ENCODE peak calls at places on chromosomes 13 and 19, in five cellular contexts. V, Q, X, D and L are unnamed samples.

GRCh38 chr13:63425131-63425530 is 2009.5 kb upstream of the PCDH20 start:
- DNase-seq in V (no peak), Q (no peak), X (peak), D (no peak), L (no peak)

GRCh38 chr19:17340871-17341357 is 3.6 kb downstream of the GTPBP3 start:
- DNase-seq in V (no peak), Q (no peak), X (no peak), D (no peak), L (no peak)

GRCh38 chr13:31885994-31886393 is 145.6 kb upstream of the FRY start:
- DNase-seq in V (no peak), Q (no peak), X (peak), D (no peak), L (no peak)

GRCh38 chr19:8578642-8579265 is 1.5 kb upstream of the MYO1F start:
- DNase-seq in V (peak), Q (no peak), X (peak), D (peak), L (no peak)

GRCh38 chr13:72255908-72256307 is 388.9 kb upstream of the DACH1 start:
- DNase-seq in V (peak), Q (no peak), X (peak), D (no peak), L (no peak)

GRCh38 chr19:14333101-14333871 is 48.0 kb upstream of the ADGRE5 start:
- DNase-seq in V (peak), Q (no peak), X (no peak), D (no peak), L (no peak)

GRCh38 chr19:34191355-34191962 is 19.2 kb downstream of the LSM14A start:
- DNase-seq in V (no peak), Q (no peak), X (no peak), D (no peak), L (no peak)

GRCh38 chr19:34324320-34324719 is 40.7 kb upstream of the GPI start:
- DNase-seq in V (no peak), Q (no peak), X (no peak), D (no peak), L (no peak)

GRCh38 chr19:46717716-46718143 is 816 bp upstream of the PRKD2 start:
- DNase-seq in V (no peak), Q (no peak), X (no peak), D (no peak), L (no peak)

GRCh38 chr19:46720516-46721239 is 3.8 kb upstream of the PRKD2 start:
- DNase-seq in V (no peak), Q (no peak), X (no peak), D (no peak), L (no peak)

GRCh38 chr19:46719629-46720515 is 3.0 kb upstream of the PRKD2 start:
- DNase-seq in V (no peak), Q (no peak), X (no peak), D (no peak), L (no peak)

GRCh38 chr19:46718157-46718933 is 1.4 kb upstream of the PRKD2 start:
- DNase-seq in V (no peak), Q (no peak), X (no peak), D (no peak), L (no peak)

GRCh38 chr19:46718934-46719551 is 2.1 kb upstream of the PRKD2 start:
- DNase-seq in V (no peak), Q (no peak), X (no peak), D (no peak), L (no peak)
- TF ChIP-seq CTCF in V (no peak), Q (no peak), X (no peak), D (no peak), L (no peak)

DNA sequence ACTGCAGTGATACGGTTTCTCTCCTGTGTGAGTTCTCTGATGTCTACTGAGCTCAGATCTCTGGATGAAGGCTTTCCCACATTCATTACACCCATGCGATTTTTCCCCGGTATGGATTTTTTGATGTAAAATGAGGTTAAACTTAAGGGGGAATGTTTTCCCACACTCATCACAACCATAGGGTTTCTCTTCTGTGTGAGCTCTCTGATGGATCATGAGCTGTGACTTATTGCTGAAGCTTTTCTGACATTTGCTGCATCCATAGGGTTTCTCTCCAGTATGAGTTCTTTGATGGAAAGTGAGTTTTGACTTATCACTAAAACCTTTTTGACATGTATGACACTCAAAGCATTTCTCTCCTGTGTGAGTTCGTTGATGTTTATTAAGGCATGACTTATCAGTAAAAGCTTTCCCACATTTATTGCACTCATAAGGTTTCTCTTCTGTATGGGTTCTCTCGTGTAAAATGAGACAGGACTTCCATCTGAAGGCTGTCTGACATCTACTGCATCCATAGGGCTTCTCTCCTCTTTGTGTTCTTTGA is 10.6 kb upstream of the ZNF649 start:
- DNase-seq in V (no peak), Q (no peak), X (no peak), D (no peak), L (no peak)
- H3K4me3 ChIP-seq in V (no peak), Q (no peak), X (no peak), D (no peak), L (no peak)

DNA sequence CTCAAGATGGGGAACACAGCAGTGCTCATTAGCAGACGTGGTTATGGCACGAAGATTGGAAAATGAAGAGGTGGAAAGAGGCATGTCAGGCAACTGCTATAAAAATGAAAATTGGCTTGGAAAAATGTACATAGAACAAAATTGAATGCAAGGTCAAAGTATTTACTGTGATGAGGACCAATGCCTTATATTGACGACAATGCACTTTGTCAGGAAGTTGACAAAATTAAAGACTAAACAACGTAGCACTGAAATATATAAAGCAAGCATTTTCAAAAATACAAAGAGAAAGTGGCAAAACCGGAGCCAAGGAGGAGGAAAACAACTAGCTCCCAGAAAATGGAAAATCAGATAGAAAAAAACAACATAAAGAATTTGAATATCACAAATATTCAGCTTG is 113.7 kb upstream of the SGCG start:
- DNase-seq in V (no peak), Q (no peak), X (no peak), D (no peak), L (no peak)
- TF ChIP-seq CTCF in V (no peak), Q (no peak), X (no peak), D (no peak), L (no peak)

GRCh38 chr19:55284405-55285058 is 735 bp downstream of the BRSK1 start:
- DNase-seq in V (no peak), Q (no peak), X (no peak), D (no peak), L (no peak)
- H3K4me3 ChIP-seq in V (peak), Q (peak), X (peak), D (peak), L (peak)

GRCh38 chr13:100646030-100646673 is 28.4 kb downstream of the TMTC4 start:
- DNase-seq in V (peak), Q (no peak), X (peak), D (no peak), L (no peak)
- TF ChIP-seq CTCF in V (peak), Q (peak), X (peak), D (no peak), L (peak)

DNA sequence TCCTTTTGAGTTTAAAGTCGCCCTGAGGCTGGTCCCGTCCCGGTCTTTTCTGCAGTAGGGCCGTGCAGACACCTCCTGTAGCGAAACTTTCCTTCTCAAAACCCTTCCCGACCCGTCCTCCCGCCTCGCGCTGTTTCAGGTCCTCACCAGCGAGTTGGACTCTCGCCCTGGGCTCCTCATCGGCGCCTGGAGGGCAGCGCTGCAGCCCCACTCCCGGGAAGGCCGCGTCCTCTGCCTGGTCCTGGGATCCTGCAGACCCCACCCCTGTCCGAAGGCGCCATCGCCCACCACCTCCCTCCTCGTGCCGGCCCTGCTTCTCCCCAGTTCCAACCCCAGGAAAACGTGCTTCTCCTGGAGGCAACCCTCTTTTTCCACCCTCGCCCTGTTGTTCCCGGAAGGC is 15.0 kb downstream of the ZNF701 start:
- DNase-seq in V (no peak), Q (no peak), X (no peak), D (no peak), L (no peak)
- H3K4me3 ChIP-seq in V (no peak), Q (no peak), X (no peak), D (no peak), L (no peak)

DNA sequence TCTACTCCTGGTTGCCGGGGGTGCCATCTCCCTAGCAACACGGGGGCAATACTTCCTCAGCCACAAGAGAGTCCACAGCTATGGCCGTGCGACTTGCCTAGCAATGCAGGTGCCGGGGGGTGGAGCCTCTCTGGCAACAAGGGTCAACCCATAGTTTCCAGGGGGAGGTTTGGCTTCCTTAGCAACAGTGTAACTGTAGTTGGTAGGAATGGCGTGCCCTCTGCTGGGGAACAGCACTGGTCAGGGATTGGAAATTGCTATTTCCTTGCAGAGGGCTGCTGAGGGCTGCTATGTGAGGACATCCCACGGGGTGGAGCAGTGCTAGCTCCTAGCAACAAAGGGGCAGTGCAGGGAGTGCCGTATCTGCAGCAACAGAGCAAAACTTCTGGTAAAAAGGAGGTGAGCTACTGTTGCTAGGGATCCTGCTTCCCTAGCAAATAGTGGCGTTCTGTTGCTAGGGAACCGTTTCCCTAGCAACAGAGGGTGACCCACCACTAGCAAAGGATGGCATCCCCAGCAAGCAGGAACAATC is 7.0 kb upstream of the TMC4 start:
- DNase-seq in V (peak), Q (no peak), X (no peak), D (no peak), L (no peak)
- TF ChIP-seq CTCF in V (peak), Q (peak), X (no peak), D (no peak), L (peak)